ENCODE peak calls at places on chromosomes 16 and 17, in ten cellular contexts. One of them, this sample, is unnamed.

GRCh38 chr16:78228704-78229103 is 129.2 kb downstream of the WWOX start:
- DNase-seq in AG09309: no peak
- DNase-seq in stimulated activated CD4-positive, alpha-beta T cell treated with anti-CD3 and anti-CD28 coated beads, Interleukin-1b, Interleukin-23, amount 100 ng/mL, for 1 hour: no peak
- DNase-seq in MCF 10A: no peak
- DNase-seq in hippocampal formation: no peak
- DNase-seq in H54: no peak
- DNase-seq in endothelial cell of umbilical vein: no peak
- DNase-seq in EH: no peak
- DNase-seq in HTR-8/SVneo: no peak
- DNase-seq in activated CD4-positive, alpha-beta T cell treated with anti-CD3 and anti-CD28 coated beads, Interleukin-2, amount 50 U/mL, for 24 hours: no peak
- DNase-seq in this sample: no peak

GRCh38 chr16:26963109-26963508 is 103.6 kb upstream of the C16orf82 start:
- DNase-seq in AG09309: no peak
- DNase-seq in stimulated activated CD4-positive, alpha-beta T cell treated with anti-CD3 and anti-CD28 coated beads, Interleukin-1b, Interleukin-23, amount 100 ng/mL, for 1 hour: no peak
- DNase-seq in MCF 10A: no peak
- DNase-seq in hippocampal formation: no peak
- DNase-seq in H54: peak
- DNase-seq in endothelial cell of umbilical vein: no peak
- DNase-seq in EH: peak
- DNase-seq in HTR-8/SVneo: no peak
- DNase-seq in activated CD4-positive, alpha-beta T cell treated with anti-CD3 and anti-CD28 coated beads, Interleukin-2, amount 50 U/mL, for 24 hours: no peak
- DNase-seq in this sample: no peak

GRCh38 chr17:17084941-17085340 is 42.7 kb downstream of the MPRIP start:
- DNase-seq in AG09309: no peak
- DNase-seq in stimulated activated CD4-positive, alpha-beta T cell treated with anti-CD3 and anti-CD28 coated beads, Interleukin-1b, Interleukin-23, amount 100 ng/mL, for 1 hour: no peak
- DNase-seq in MCF 10A: no peak
- DNase-seq in hippocampal formation: no peak
- DNase-seq in H54: no peak
- DNase-seq in endothelial cell of umbilical vein: no peak
- DNase-seq in EH: no peak
- DNase-seq in HTR-8/SVneo: no peak
- DNase-seq in activated CD4-positive, alpha-beta T cell treated with anti-CD3 and anti-CD28 coated beads, Interleukin-2, amount 50 U/mL, for 24 hours: no peak
- DNase-seq in this sample: no peak

GRCh38 chr17:83124871-83125514 is 45.6 kb downstream of the METRNL start:
- DNase-seq in AG09309: no peak
- DNase-seq in stimulated activated CD4-positive, alpha-beta T cell treated with anti-CD3 and anti-CD28 coated beads, Interleukin-1b, Interleukin-23, amount 100 ng/mL, for 1 hour: no peak
- DNase-seq in MCF 10A: no peak
- DNase-seq in hippocampal formation: no peak
- DNase-seq in H54: no peak
- DNase-seq in endothelial cell of umbilical vein: no peak
- DNase-seq in EH: no peak
- DNase-seq in HTR-8/SVneo: no peak
- DNase-seq in activated CD4-positive, alpha-beta T cell treated with anti-CD3 and anti-CD28 coated beads, Interleukin-2, amount 50 U/mL, for 24 hours: no peak
- DNase-seq in this sample: no peak

GRCh38 chr17:7380321-7380720 is 568 bp upstream of the TNK1 start:
- DNase-seq in AG09309: peak
- DNase-seq in stimulated activated CD4-positive, alpha-beta T cell treated with anti-CD3 and anti-CD28 coated beads, Interleukin-1b, Interleukin-23, amount 100 ng/mL, for 1 hour: no peak
- DNase-seq in MCF 10A: peak
- DNase-seq in hippocampal formation: no peak
- DNase-seq in H54: no peak
- DNase-seq in endothelial cell of umbilical vein: no peak
- DNase-seq in EH: peak
- DNase-seq in HTR-8/SVneo: no peak
- DNase-seq in activated CD4-positive, alpha-beta T cell treated with anti-CD3 and anti-CD28 coated beads, Interleukin-2, amount 50 U/mL, for 24 hours: no peak
- DNase-seq in this sample: no peak

GRCh38 chr17:79038545-79039135 is 14.7 kb downstream of the C1QTNF1 start:
- DNase-seq in AG09309: peak
- DNase-seq in stimulated activated CD4-positive, alpha-beta T cell treated with anti-CD3 and anti-CD28 coated beads, Interleukin-1b, Interleukin-23, amount 100 ng/mL, for 1 hour: no peak
- DNase-seq in MCF 10A: peak
- DNase-seq in hippocampal formation: no peak
- DNase-seq in H54: no peak
- DNase-seq in endothelial cell of umbilical vein: no peak
- DNase-seq in EH: peak
- DNase-seq in HTR-8/SVneo: no peak
- DNase-seq in activated CD4-positive, alpha-beta T cell treated with anti-CD3 and anti-CD28 coated beads, Interleukin-2, amount 50 U/mL, for 24 hours: no peak
- DNase-seq in this sample: peak

GRCh38 chr16:8716052-8716451 is 41.6 kb downstream of the ABAT start:
- DNase-seq in AG09309: no peak
- DNase-seq in stimulated activated CD4-positive, alpha-beta T cell treated with anti-CD3 and anti-CD28 coated beads, Interleukin-1b, Interleukin-23, amount 100 ng/mL, for 1 hour: no peak
- DNase-seq in MCF 10A: no peak
- DNase-seq in hippocampal formation: no peak
- DNase-seq in H54: no peak
- DNase-seq in endothelial cell of umbilical vein: no peak
- DNase-seq in EH: no peak
- DNase-seq in HTR-8/SVneo: no peak
- DNase-seq in activated CD4-positive, alpha-beta T cell treated with anti-CD3 and anti-CD28 coated beads, Interleukin-2, amount 50 U/mL, for 24 hours: no peak
- DNase-seq in this sample: no peak

GRCh38 chr16:20838250-20838649 is 31.9 kb downstream of the REXO5 start:
- DNase-seq in AG09309: no peak
- DNase-seq in stimulated activated CD4-positive, alpha-beta T cell treated with anti-CD3 and anti-CD28 coated beads, Interleukin-1b, Interleukin-23, amount 100 ng/mL, for 1 hour: no peak
- DNase-seq in MCF 10A: no peak
- DNase-seq in hippocampal formation: no peak
- DNase-seq in H54: no peak
- DNase-seq in endothelial cell of umbilical vein: no peak
- DNase-seq in EH: no peak
- DNase-seq in HTR-8/SVneo: no peak
- DNase-seq in activated CD4-positive, alpha-beta T cell treated with anti-CD3 and anti-CD28 coated beads, Interleukin-2, amount 50 U/mL, for 24 hours: no peak
- DNase-seq in this sample: no peak

GRCh38 chr17:56594528-56595418 is 1.3 kb downstream of the NOG start:
- DNase-seq in AG09309: no peak
- DNase-seq in stimulated activated CD4-positive, alpha-beta T cell treated with anti-CD3 and anti-CD28 coated beads, Interleukin-1b, Interleukin-23, amount 100 ng/mL, for 1 hour: no peak
- DNase-seq in MCF 10A: peak
- DNase-seq in hippocampal formation: no peak
- DNase-seq in H54: peak
- DNase-seq in endothelial cell of umbilical vein: peak
- DNase-seq in EH: peak
- DNase-seq in HTR-8/SVneo: peak
- DNase-seq in activated CD4-positive, alpha-beta T cell treated with anti-CD3 and anti-CD28 coated beads, Interleukin-2, amount 50 U/mL, for 24 hours: no peak
- DNase-seq in this sample: no peak

This sample was measured in renal cortical epithelial cell.